ENCODE peak calls at places on chromosomes 7 and 10, in four cellular contexts. One of them, this sample, is unnamed.

GRCh38 chr10:76973091-76973514 is 664.5 kb downstream of the KCNMA1 start:
- DNase-seq in body of pancreas: no peak
- DNase-seq in vagina: no peak
- DNase-seq in pancreas: no peak
- DNase-seq in this sample: no peak

GRCh38 chr10:47339186-47339735 is 8.9 kb upstream of the RBP3 start:
- DNase-seq in body of pancreas: no peak
- DNase-seq in vagina: no peak
- DNase-seq in pancreas: peak; percentile 15
- DNase-seq in this sample: no peak

GRCh38 chr7:29139796-29140195 is 6.5 kb downstream of the CPVL start:
- DNase-seq in body of pancreas: no peak
- DNase-seq in vagina: peak; percentile 49
- DNase-seq in pancreas: no peak
- DNase-seq in this sample: no peak

GRCh38 chr7:80499350-80499955 is 12.4 kb downstream of the GNAT3 start:
- DNase-seq in body of pancreas: peak; percentile 36
- DNase-seq in vagina: no peak
- DNase-seq in pancreas: no peak
- DNase-seq in this sample: no peak

GRCh38 chr10:14219411-14219810 is 111.3 kb downstream of the FRMD4A start:
- DNase-seq in body of pancreas: no peak
- DNase-seq in vagina: peak; percentile 47
- DNase-seq in pancreas: no peak
- DNase-seq in this sample: no peak

GRCh38 chr7:12731214-12731656 is 43.8 kb downstream of the ARL4A start:
- DNase-seq in body of pancreas: no peak
- DNase-seq in vagina: no peak
- DNase-seq in pancreas: no peak
- DNase-seq in this sample: no peak

GRCh38 chr7:82325416-82325815 is 118.2 kb downstream of the CACNA2D1 start:
- DNase-seq in body of pancreas: no peak
- DNase-seq in vagina: no peak
- DNase-seq in pancreas: no peak
- DNase-seq in this sample: no peak

GRCh38 chr7:102024769-102025391 is 207.5 kb downstream of the CUX1 start:
- DNase-seq in body of pancreas: no peak
- DNase-seq in vagina: no peak
- DNase-seq in pancreas: no peak
- DNase-seq in this sample: no peak

GRCh38 chr10:7479861-7480598 is 69.2 kb upstream of the SFMBT2 start:
- DNase-seq in body of pancreas: no peak
- DNase-seq in vagina: no peak
- DNase-seq in pancreas: no peak
- DNase-seq in this sample: no peak

GRCh38 chr7:123649956-123650355 is 5.7 kb upstream of the LMOD2 start:
- DNase-seq in body of pancreas: no peak
- DNase-seq in vagina: no peak
- DNase-seq in pancreas: no peak
- DNase-seq in this sample: no peak

GRCh38 chr7:44396931-44397525 is 71.6 kb upstream of the CAMK2B start:
- DNase-seq in body of pancreas: no peak
- DNase-seq in vagina: peak; percentile 49
- DNase-seq in pancreas: no peak
- DNase-seq in this sample: no peak

GRCh38 chr7:102079140-102080002 is 207.3 kb upstream of the SH2B2 start:
- DNase-seq in body of pancreas: no peak
- DNase-seq in vagina: no peak
- DNase-seq in pancreas: no peak
- DNase-seq in this sample: no peak

GRCh38 chr10:86963341-86963919 is 4.9 kb upstream of the ADIRF start:
- DNase-seq in body of pancreas: no peak
- DNase-seq in vagina: peak; percentile 84
- DNase-seq in pancreas: peak; percentile 33
- DNase-seq in this sample: peak; percentile 18

GRCh38 chr10:91681361-91682276 is 48.7 kb upstream of the PPP1R3C start:
- DNase-seq in body of pancreas: peak; percentile 23
- DNase-seq in vagina: no peak
- DNase-seq in pancreas: no peak
- DNase-seq in this sample: no peak

GRCh38 chr10:13225601-13226000 is 8.6 kb downstream of the UCMA start:
- DNase-seq in body of pancreas: no peak
- DNase-seq in vagina: no peak
- DNase-seq in pancreas: no peak
- DNase-seq in this sample: no peak

GRCh38 chr7:29345590-29345989 is 151.0 kb downstream of the CHN2 start:
- DNase-seq in body of pancreas: peak; percentile 73
- DNase-seq in vagina: no peak
- DNase-seq in pancreas: no peak
- DNase-seq in this sample: peak; percentile 74

GRCh38 chr7:5625938-5626337 is 155.5 kb downstream of the RNF216 start:
- DNase-seq in body of pancreas: no peak
- DNase-seq in vagina: no peak
- DNase-seq in pancreas: no peak
- DNase-seq in this sample: no peak

GRCh38 chr7:94662548-94662947 is 6.6 kb upstream of the SGCE start:
- DNase-seq in body of pancreas: no peak
- DNase-seq in vagina: no peak
- DNase-seq in pancreas: no peak
- DNase-seq in this sample: no peak

GRCh38 chr7:366171-366916 is 76.4 kb downstream of the FOXL3 start:
- DNase-seq in body of pancreas: peak; percentile 8
- DNase-seq in vagina: no peak
- DNase-seq in pancreas: no peak
- DNase-seq in this sample: no peak

GRCh38 chr7:55474944-55475911 is 97.1 kb downstream of the VOPP1 start:
- DNase-seq in body of pancreas: no peak
- DNase-seq in vagina: peak; percentile 77
- DNase-seq in pancreas: no peak
- DNase-seq in this sample: no peak

GRCh38 chr7:111835066-111835465 is 272.8 kb upstream of the IMMP2L start:
- DNase-seq in body of pancreas: no peak
- DNase-seq in vagina: no peak
- DNase-seq in pancreas: no peak
- DNase-seq in this sample: no peak

GRCh38 chr10:62795093-62795492 is 9.4 kb upstream of the ADO start:
- DNase-seq in body of pancreas: no peak
- DNase-seq in vagina: no peak
- DNase-seq in pancreas: no peak
- DNase-seq in this sample: no peak

GRCh38 chr10:87000491-87000890 is 19.6 kb upstream of the FAM25A start:
- DNase-seq in body of pancreas: no peak
- DNase-seq in vagina: no peak
- DNase-seq in pancreas: no peak
- DNase-seq in this sample: no peak

DNA sequence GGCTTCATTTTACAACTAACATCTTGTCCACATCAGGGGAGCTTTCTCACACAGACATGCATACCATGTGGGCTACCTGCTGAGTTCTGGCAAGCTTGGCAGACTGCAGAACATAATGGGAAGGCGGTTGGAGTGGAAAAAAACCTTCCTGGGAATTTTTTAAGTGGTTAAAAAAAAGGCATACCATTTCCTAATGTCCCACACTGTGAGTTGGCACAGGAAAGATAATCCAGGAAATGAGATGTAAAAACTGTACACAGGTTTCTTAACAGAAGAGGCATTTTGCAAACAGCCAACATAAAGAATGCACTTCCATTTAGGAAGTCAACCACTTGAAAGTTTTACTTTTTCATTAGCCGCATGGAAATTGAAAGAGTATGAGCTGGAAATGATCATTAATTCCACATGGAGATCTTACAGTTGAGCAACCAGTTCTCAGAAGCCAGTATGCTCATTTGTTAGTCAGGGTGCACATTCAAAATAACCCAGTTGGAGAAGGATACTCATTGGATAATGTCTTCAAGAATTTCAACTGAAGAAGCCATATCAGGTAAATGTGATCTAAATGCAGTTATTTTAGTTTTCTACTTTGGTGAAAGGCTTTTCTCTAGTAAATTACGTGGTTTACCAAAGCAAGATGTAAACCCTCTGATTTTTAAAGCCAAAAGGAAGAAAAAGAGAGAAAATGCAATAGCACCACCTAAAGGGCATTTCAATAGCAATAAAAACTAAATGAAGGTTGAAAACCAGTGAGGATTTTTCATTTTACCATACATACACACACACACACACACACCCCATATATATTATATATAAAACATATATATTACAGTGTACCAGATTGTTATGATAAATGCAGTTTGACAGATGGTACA is 194.0 kb downstream of the TAX1BP1 start:
- DNase-seq in body of pancreas: no peak
- DNase-seq in vagina: no peak
- DNase-seq in pancreas: no peak
- DNase-seq in this sample: no peak
- TF ChIP-seq CTCF in body of pancreas: peak; percentile 26
- TF ChIP-seq CTCF in vagina: no peak
- TF ChIP-seq CTCF in pancreas: no peak
- TF ChIP-seq CTCF in this sample: no peak

GRCh38 chr7:64706625-64707292 is 40.8 kb downstream of the ZNF107 start:
- DNase-seq in body of pancreas: no peak
- DNase-seq in vagina: no peak
- DNase-seq in pancreas: no peak
- DNase-seq in this sample: no peak
- H3K9me3 ChIP-seq in body of pancreas: peaks cover 39% of the 10 kb centered on the region
- H3K9me3 ChIP-seq in vagina: peaks cover 62% of the 10 kb centered on the region
- H3K9me3 ChIP-seq in pancreas: peaks cover 23% of the 10 kb centered on the region
- H3K9me3 ChIP-seq in this sample: peaks cover 99% of the 10 kb centered on the region

GRCh38 chr10:80203835-80204148 is 1.5 kb downstream of the ANXA11 start:
- DNase-seq in body of pancreas: no peak
- DNase-seq in vagina: no peak
- DNase-seq in pancreas: no peak
- DNase-seq in this sample: no peak

GRCh38 chr10:80204193-80204714 is 1.1 kb downstream of the ANXA11 start:
- DNase-seq in body of pancreas: peak; percentile 64
- DNase-seq in vagina: no peak
- DNase-seq in pancreas: no peak
- DNase-seq in this sample: peak; percentile 88

GRCh38 chr10:80204801-80205477 is 398 bp downstream of the ANXA11 start:
- DNase-seq in body of pancreas: peak; percentile 72
- DNase-seq in vagina: no peak
- DNase-seq in pancreas: peak; percentile 83
- DNase-seq in this sample: no peak

GRCh38 chr10:80206277-80206655 is 929 bp upstream of the ANXA11 start:
- DNase-seq in body of pancreas: no peak
- DNase-seq in vagina: no peak
- DNase-seq in pancreas: no peak
- DNase-seq in this sample: no peak

GRCh38 chr10:80205478-80206276 is at the start of gene ANXA11:
- DNase-seq in body of pancreas: peak; percentile 94
- DNase-seq in vagina: no peak
- DNase-seq in pancreas: peak; percentile 95
- DNase-seq in this sample: peak; percentile 93
- H3K4me1 ChIP-seq in body of pancreas: peaks cover 62% of the 10 kb centered on the region
- H3K4me1 ChIP-seq in vagina: peaks cover 70% of the 10 kb centered on the region
- H3K4me1 ChIP-seq in pancreas: peaks cover 23% of the 10 kb centered on the region
- H3K4me1 ChIP-seq in this sample: peaks cover 44% of the 10 kb centered on the region

GRCh38 chr10:130761896-130762295 is 549.6 kb downstream of the TCERG1L start:
- DNase-seq in body of pancreas: no peak
- DNase-seq in vagina: no peak
- DNase-seq in pancreas: no peak
- DNase-seq in this sample: no peak
- TF ChIP-seq CTCF in body of pancreas: no peak
- TF ChIP-seq CTCF in vagina: no peak
- TF ChIP-seq CTCF in pancreas: no peak
- TF ChIP-seq CTCF in this sample: no peak

GRCh38 chr10:116888380-116889055 is 39.2 kb downstream of the ENO4 start:
- DNase-seq in body of pancreas: peak; percentile 71
- DNase-seq in vagina: no peak
- DNase-seq in pancreas: peak; percentile 67
- DNase-seq in this sample: peak; percentile 35

GRCh38 chr10:116889066-116889465 is 39.8 kb downstream of the ENO4 start:
- DNase-seq in body of pancreas: no peak
- DNase-seq in vagina: no peak
- DNase-seq in pancreas: no peak
- DNase-seq in this sample: no peak

GRCh38 chr10:116891208-116891607 is 41.9 kb downstream of the ENO4 start:
- DNase-seq in body of pancreas: no peak
- DNase-seq in vagina: no peak
- DNase-seq in pancreas: no peak
- DNase-seq in this sample: peak; percentile 57

GRCh38 chr10:116882631-116883030 is 33.3 kb downstream of the ENO4 start:
- DNase-seq in body of pancreas: no peak
- DNase-seq in vagina: no peak
- DNase-seq in pancreas: no peak
- DNase-seq in this sample: no peak

GRCh38 chr10:116886772-116887171 is 37.5 kb downstream of the ENO4 start:
- DNase-seq in body of pancreas: no peak
- DNase-seq in vagina: no peak
- DNase-seq in pancreas: no peak
- DNase-seq in this sample: no peak
- H3K9me3 ChIP-seq in body of pancreas: no peaks in the 10 kb centered on the region
- H3K9me3 ChIP-seq in vagina: no peaks in the 10 kb centered on the region
- H3K9me3 ChIP-seq in pancreas: no peaks in the 10 kb centered on the region
- H3K9me3 ChIP-seq in this sample: no peaks in the 10 kb centered on the region